ENCODE peak calls at places on chromosomes 2 and 18, in seven cellular contexts. C, Z, P, E, L, F and S are unnamed samples.

GRCh38 chr2:74554821-74555531 is 456 bp downstream of the DOK1 start:
- DNase-seq in C (no peak), Z (no peak), P (no peak), E (peak), L (peak), F (no peak), S (no peak)

GRCh38 chr2:190504912-190505311 is 29.6 kb downstream of the NEMP2 start:
- DNase-seq in C (no peak), Z (no peak), P (no peak), E (no peak), L (no peak), F (no peak), S (no peak)

GRCh38 chr18:55663891-55664290 is 75.9 kb upstream of the TCF4 start:
- DNase-seq in C (no peak), Z (no peak), P (no peak), E (no peak), L (no peak), F (no peak), S (no peak)

GRCh38 chr2:174704647-174705046 is 59.6 kb downstream of the CHRNA1 start:
- DNase-seq in C (no peak), Z (no peak), P (no peak), E (no peak), L (no peak), F (no peak), S (no peak)

GRCh38 chr18:31574359-31574758 is 17.3 kb upstream of the TTR start:
- DNase-seq in C (no peak), Z (no peak), P (no peak), E (no peak), L (no peak), F (no peak), S (no peak)

GRCh38 chr2:221293949-221294736 is 278.0 kb downstream of the EPHA4 start:
- DNase-seq in C (no peak), Z (no peak), P (no peak), E (no peak), L (no peak), F (no peak), S (no peak)

GRCh38 chr2:241770185-241770935 is 6.3 kb upstream of the GAL3ST2 start:
- DNase-seq in C (no peak), Z (no peak), P (no peak), E (no peak), L (no peak), F (no peak), S (no peak)

GRCh38 chr2:48144777-48145176 is 238.5 kb upstream of the FBXO11 start:
- DNase-seq in C (no peak), Z (no peak), P (no peak), E (no peak), L (no peak), F (no peak), S (no peak)

GRCh38 chr2:98461650-98462049 is 17.0 kb downstream of the INPP4A start:
- DNase-seq in C (peak), Z (no peak), P (no peak), E (peak), L (no peak), F (peak), S (no peak)

GRCh38 chr2:147683380-147683779 is 161.4 kb upstream of the ACVR2A start:
- DNase-seq in C (no peak), Z (no peak), P (no peak), E (no peak), L (no peak), F (no peak), S (no peak)

GRCh38 chr2:50438293-50438692 is 593.6 kb downstream of the NRXN1 start:
- DNase-seq in C (no peak), Z (peak), P (no peak), E (no peak), L (no peak), F (no peak), S (no peak)

GRCh38 chr18:45227004-45227403 is 388.3 kb upstream of the SLC14A2 start:
- DNase-seq in C (no peak), Z (no peak), P (no peak), E (no peak), L (no peak), F (no peak), S (no peak)

GRCh38 chr2:85564144-85564563 is 2.9 kb upstream of the GGCX start:
- DNase-seq in C (no peak), Z (no peak), P (no peak), E (no peak), L (no peak), F (no peak), S (no peak)

GRCh38 chr2:63692002-63692606 is 103.3 kb downstream of the MDH1 start:
- DNase-seq in C (no peak), Z (no peak), P (peak), E (no peak), L (no peak), F (no peak), S (peak)